ENCODE peak calls at places on chromosomes 4 and X, in seven cellular contexts. Q, T, N, I, F, M and O are unnamed samples.
A peak's percentile ranks its signal among the peaks of the same experiment; 100 is the strongest.

GRCh38 chrX:2484721-2485459 is 15.9 kb downstream of the DHRSX start:
- DNase-seq in Q (no peak), T (no peak), N (no peak), I (peak; percentile 76), F (no peak), M (peak; percentile 46), O (no peak)

GRCh38 chr4:17376205-17376604 is 135.7 kb downstream of the QDPR start:
- DNase-seq in Q (no peak), T (no peak), N (no peak), I (peak; percentile 71), F (no peak), M (no peak), O (no peak)

GRCh38 chr4:175802988-175803387 is 9.1 kb downstream of the GPM6A start:
- DNase-seq in Q (no peak), T (no peak), N (no peak), I (no peak), F (no peak), M (no peak), O (no peak)

GRCh38 chrX:9341305-9342201 is 123.3 kb upstream of the TBL1X start:
- DNase-seq in Q (no peak), T (no peak), N (peak; percentile 77), I (peak; percentile 62), F (no peak), M (peak; percentile 50), O (peak; percentile 44)

GRCh38 chr4:77169496-77169895 is 12.5 kb downstream of the CCNG2 start:
- DNase-seq in Q (no peak), T (peak; percentile 20), N (no peak), I (peak; percentile 43), F (no peak), M (no peak), O (no peak)

GRCh38 chr4:8097141-8097541 is 61.5 kb downstream of the ABLIM2 start:
- DNase-seq in Q (no peak), T (no peak), N (no peak), I (no peak), F (no peak), M (no peak), O (no peak)

GRCh38 chr4:3311095-3311372 is 18.2 kb downstream of the RGS12 start:
- DNase-seq in Q (no peak), T (no peak), N (no peak), I (no peak), F (no peak), M (no peak), O (no peak)

GRCh38 chrX:123976671-123977316 is 15.3 kb downstream of the STAG2 start:
- DNase-seq in Q (no peak), T (no peak), N (peak; percentile 26), I (peak; percentile 55), F (no peak), M (no peak), O (no peak)

GRCh38 chrX:134453631-134454030 is 6.3 kb upstream of the HPRT1 start:
- DNase-seq in Q (no peak), T (no peak), N (no peak), I (no peak), F (no peak), M (no peak), O (no peak)

GRCh38 chr4:3330682-3331081 is 37.9 kb downstream of the RGS12 start:
- DNase-seq in Q (no peak), T (no peak), N (no peak), I (no peak), F (no peak), M (no peak), O (no peak)

GRCh38 chr4:113394108-113394729 is 344.8 kb downstream of the ANK2 start:
- DNase-seq in Q (no peak), T (no peak), N (no peak), I (no peak), F (no peak), M (no peak), O (no peak)

GRCh38 chr4:75643651-75644050 is 13.3 kb upstream of the CDKL2 start:
- DNase-seq in Q (no peak), T (no peak), N (no peak), I (no peak), F (no peak), M (no peak), O (no peak)